ENCODE peak calls at places on chromosomes 12 and 14, in five cellular contexts. Y, O, K, D and G are unnamed samples.

GRCh38 chr14:102058931-102059330 is 27.9 kb downstream of the HSP90AA1 start:
- DNase-seq in Y (no peak), K (no peak), O (no peak), D (no peak), G (no peak)

GRCh38 chr12:105721051-105721825 is 390.7 kb downstream of the C12orf75 start:
- DNase-seq in D (no peak), O (no peak), K (no peak), Y (no peak), G (no peak)

GRCh38 chr14:51929920-51930682 is 59.2 kb upstream of the RTRAF start:
- DNase-seq in D (no peak), K (no peak), Y (no peak), O (peak), G (no peak)

GRCh38 chr12:31216479-31216878 is 109.5 kb downstream of the SINHCAF start:
- DNase-seq in D (no peak), K (no peak), O (no peak), Y (no peak), G (no peak)

GRCh38 chr14:99899578-99900178 is 106.5 kb downstream of the EML1 start:
- DNase-seq in Y (no peak), O (no peak), K (no peak), D (no peak), G (no peak)

GRCh38 chr12:58368001-58368400 is 426.6 kb downstream of the ATP23 start:
- DNase-seq in D (no peak), O (no peak), K (no peak), Y (no peak), G (no peak)

GRCh38 chr12:116636636-116637519 is 77.7 kb downstream of the MAP1LC3B2 start:
- DNase-seq in Y (no peak), O (no peak), D (no peak), K (no peak), G (no peak)

GRCh38 chr12:103840399-103840880 is 594 bp downstream of the NT5DC3 start:
- DNase-seq in K (no peak), Y (no peak), O (no peak), D (peak), G (no peak)

GRCh38 chr12:2461645-2462044 is 333.1 kb upstream of the FKBP4 start:
- DNase-seq in O (no peak), K (no peak), D (no peak), Y (no peak), G (no peak)

GRCh38 chr14:53190938-53191337 is 37.8 kb upstream of the DDHD1 start:
- DNase-seq in K (no peak), O (no peak), D (no peak), Y (no peak), G (no peak)

GRCh38 chr14:100815478-100816285 is 10.2 kb upstream of the MEG3 start:
- DNase-seq in K (no peak), Y (no peak), D (no peak), O (peak), G (no peak)

GRCh38 chr14:71555654-71556559 is 376.3 kb upstream of the RGS6 start:
- DNase-seq in Y (no peak), O (no peak), K (no peak), D (no peak), G (no peak)

GRCh38 chr12:66942741-66943465 is 264.0 kb upstream of the GRIP1 start:
- DNase-seq in Y (no peak), D (no peak), O (no peak), K (no peak), G (no peak)

GRCh38 chr12:94603434-94604068 is 46.8 kb downstream of the TMCC3 start:
- DNase-seq in O (no peak), D (peak), Y (no peak), K (no peak), G (peak)

GRCh38 chr12:132710422-132711168 is at the start of gene PGAM5:
- DNase-seq in O (no peak), K (peak), D (peak), Y (peak), G (peak)

GRCh38 chr14:105012171-105012985 is 8.5 kb downstream of the CDCA4 start:
- DNase-seq in Y (no peak), K (no peak), D (no peak), O (no peak), G (peak)

GRCh38 chr14:37623552-37623951 is 28.1 kb downstream of the TTC6 start:
- DNase-seq in O (peak), Y (no peak), D (no peak), K (no peak), G (no peak)